ENCODE peak calls at places on chromosomes 11 and 22, in seven cellular contexts. D is mucosa of descending colon; O is activated B cell treated with CpG ODN at 0.5 μM for 24 hours; H is heart left ventricle; R is WERI-Rb-1; U is CD8-positive, alpha-beta T cell; M is A549. X is an unnamed sample.

GRCh38 chr11:44809283-44809682 is 82.5 kb downstream of the TSPAN18 start:
- DNase-seq in M (no peak), U (no peak), R (no peak), H (no peak), D (no peak), O (no peak), X (no peak)

GRCh38 chr11:834371-835316 is 1.9 kb downstream of the CD151 start:
- DNase-seq in U (no peak), D (peak), R (no peak), O (no peak), H (peak), M (peak), X (peak)

GRCh38 chr11:127074151-127074761 is 73.7 kb upstream of the KIRREL3 start:
- DNase-seq in U (no peak), H (no peak), M (peak), O (no peak), D (peak), R (peak), X (no peak)

GRCh38 chr11:73439002-73439843 is 63.0 kb downstream of the RELT start:
- DNase-seq in M (no peak), U (no peak), H (no peak), D (no peak), R (no peak), O (no peak), X (no peak)

GRCh38 chr22:49206281-49206680 is 621.4 kb downstream of the BRD1 start:
- DNase-seq in M (no peak), D (no peak), O (no peak), R (no peak), U (peak), H (no peak), X (no peak)

GRCh38 chr11:73217131-73217809 is 811 bp upstream of the P2RY2 start:
- DNase-seq in D (peak), H (no peak), M (no peak), O (no peak), R (no peak), U (no peak), X (no peak)

GRCh38 chr11:2136952-2137201 is 2.3 kb downstream of the IGF2 start:
- DNase-seq in O (no peak), M (no peak), D (no peak), H (no peak), U (no peak), R (no peak), X (no peak)

GRCh38 chr22:11613898-11614755 is 3913.9 kb upstream of the OR11H1 start:
- DNase-seq in O (no peak), M (no peak), U (no peak), H (no peak), D (peak), R (no peak), X (no peak)

GRCh38 chr11:134398644-134399292 is 13.3 kb downstream of the B3GAT1 start:
- DNase-seq in M (no peak), O (no peak), U (no peak), R (no peak), D (no peak), H (no peak), X (no peak)

GRCh38 chr11:58905141-58905715 is 34.1 kb upstream of the GLYATL1 start:
- DNase-seq in M (no peak), O (no peak), D (peak), H (peak), U (no peak), R (peak), X (no peak)

GRCh38 chr11:132093861-132094260 is 723.4 kb downstream of the NTM start:
- DNase-seq in H (no peak), D (no peak), U (no peak), M (no peak), R (no peak), O (no peak), X (no peak)

GRCh38 chr11:76666408-76666807 is 4.1 kb downstream of the LRRC32 start:
- DNase-seq in M (no peak), O (peak), D (no peak), R (peak), H (peak), U (no peak), X (no peak)

GRCh38 chr11:121132211-121132976 is 31.4 kb downstream of the TECTA start:
- DNase-seq in U (no peak), H (no peak), D (no peak), R (no peak), O (no peak), M (peak), X (no peak)

GRCh38 chr11:75635009-75635909 is 33.6 kb downstream of the MAP6 start:
- DNase-seq in U (no peak), H (peak), O (no peak), D (no peak), R (peak), M (no peak), X (no peak)

GRCh38 chr11:9738126-9738525 is 74.2 kb downstream of the SWAP70 start:
- DNase-seq in H (no peak), R (no peak), O (no peak), M (no peak), D (no peak), U (no peak), X (no peak)

GRCh38 chr11:66851251-66851620 is 5.6 kb upstream of the LRFN4 start:
- DNase-seq in O (no peak), U (no peak), H (no peak), M (no peak), D (no peak), R (no peak), X (no peak)

GRCh38 chr11:96205460-96205809 is 137.6 kb downstream of the MAML2 start:
- DNase-seq in O (no peak), D (no peak), R (no peak), M (no peak), H (no peak), U (no peak), X (no peak)

GRCh38 chr11:123659311-123659710 is 4.9 kb upstream of the SCN3B start:
- DNase-seq in M (no peak), R (no peak), H (no peak), O (no peak), D (no peak), U (no peak), X (no peak)

GRCh38 chr11:123654566-123655081 is at the start of gene SCN3B:
- DNase-seq in U (no peak), M (peak), D (peak), R (peak), O (no peak), H (peak), X (no peak)

GRCh38 chr11:123650901-123651300 is 3.5 kb downstream of the SCN3B start:
- DNase-seq in D (no peak), H (no peak), U (no peak), M (no peak), R (no peak), O (no peak), X (no peak)

GRCh38 chr11:123653997-123654565 is 343 bp downstream of the SCN3B start:
- DNase-seq in R (no peak), U (no peak), M (peak), O (peak), H (peak), D (peak), X (no peak)

DNA sequence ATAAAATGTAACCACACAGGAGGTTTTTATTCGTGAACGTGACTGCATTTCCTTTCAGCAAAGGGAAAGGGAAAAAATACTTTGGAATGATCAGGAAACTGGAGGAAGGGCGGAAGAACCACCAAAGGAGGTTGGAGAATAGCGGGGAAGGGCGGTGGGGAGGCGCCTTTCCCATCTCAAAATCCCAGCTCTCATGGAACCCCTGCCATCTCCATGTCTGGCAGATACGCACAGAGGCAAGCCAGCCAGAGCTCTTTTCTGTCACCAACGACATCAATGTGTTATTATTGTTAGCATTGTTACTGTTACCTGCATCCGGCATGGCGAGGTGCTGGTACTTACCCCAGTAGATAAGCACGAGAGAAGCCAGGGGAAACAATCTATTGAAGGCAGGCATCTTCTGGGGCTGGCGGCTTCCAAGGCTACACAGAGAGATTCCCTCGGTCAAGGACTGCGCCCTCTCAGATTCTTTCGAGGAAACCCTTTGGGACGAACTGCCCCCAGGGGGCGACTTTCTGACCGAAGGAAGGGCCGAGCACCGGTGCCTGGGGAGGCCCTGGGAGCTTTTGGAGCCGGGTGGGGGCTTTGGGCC is 923 bp downstream of the SCN3B start:
- DNase-seq in O (no peak), H (no peak), R (peak), D (no peak), M (peak), U (no peak), X (no peak)
- TF ChIP-seq CTCF in O (no peak), H (no peak), R (peak), D (no peak), M (no peak), U (no peak), X (no peak)

DNA sequence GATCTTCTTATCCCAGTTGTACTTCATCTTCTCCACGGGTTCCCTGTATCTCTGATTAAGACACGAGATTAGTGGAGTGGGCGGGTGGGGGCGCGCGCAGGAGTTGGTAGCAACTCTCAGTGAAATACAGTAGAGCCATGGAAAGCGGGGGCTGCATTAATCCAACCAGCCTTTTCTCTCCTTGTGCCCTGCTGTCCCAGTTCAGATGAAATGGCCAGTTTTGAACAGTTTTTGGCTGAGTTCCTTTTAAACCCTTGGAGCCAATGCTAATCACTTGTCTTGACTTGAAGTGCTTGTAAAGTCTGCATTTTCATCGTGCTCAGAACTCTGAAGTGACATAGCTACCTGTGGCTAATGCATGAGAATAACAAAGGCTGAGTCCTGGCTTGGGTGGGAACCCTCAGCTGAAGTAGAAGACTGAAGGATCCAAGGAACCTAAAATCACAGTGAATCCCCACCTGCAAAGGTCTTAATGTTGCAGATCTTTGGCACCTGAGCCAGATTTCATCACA is 777 bp upstream of the TMEM123 start:
- DNase-seq in O (no peak), D (no peak), M (no peak), H (no peak), R (no peak), U (no peak), X (no peak)
- TF ChIP-seq CTCF in O (no peak), D (no peak), M (no peak), H (no peak), R (no peak), U (no peak), X (no peak)

GRCh38 chr11:12981879-12982531 is 27.1 kb upstream of the RASSF10 start:
- DNase-seq in D (no peak), M (no peak), U (no peak), R (no peak), H (no peak), O (no peak), X (no peak)
- TF ChIP-seq CTCF in D (no peak), M (no peak), U (no peak), R (no peak), H (no peak), O (no peak), X (no peak)

GRCh38 chr11:129333873-129334272 is 41.8 kb upstream of the BARX2 start:
- DNase-seq in H (no peak), O (no peak), R (no peak), D (no peak), M (peak), U (no peak), X (no peak)
- TF ChIP-seq CTCF in H (no peak), O (no peak), R (no peak), D (no peak), M (no peak), U (no peak), X (no peak)

GRCh38 chr22:30804626-30805025 is 110.0 kb downstream of the OSBP2 start:
- DNase-seq in H (no peak), O (no peak), R (no peak), M (no peak), D (no peak), U (no peak), X (no peak)

GRCh38 chr22:30803679-30804078 is 109.0 kb downstream of the OSBP2 start:
- DNase-seq in D (no peak), M (no peak), R (peak), U (no peak), H (no peak), O (no peak), X (no peak)

GRCh38 chr22:30806391-30806861 is 111.8 kb downstream of the OSBP2 start:
- DNase-seq in D (no peak), O (no peak), R (no peak), H (no peak), U (no peak), M (no peak), X (no peak)

GRCh38 chr22:30801695-30802094 is 107.0 kb downstream of the OSBP2 start:
- DNase-seq in H (no peak), R (no peak), U (no peak), O (no peak), D (no peak), M (no peak), X (no peak)

GRCh38 chr22:30802202-30803166 is 107.8 kb downstream of the OSBP2 start:
- DNase-seq in U (peak), O (peak), H (peak), M (peak), R (peak), D (peak), X (peak)
- TF ChIP-seq CTCF in U (no peak), O (no peak), H (no peak), M (no peak), R (peak), D (peak), X (no peak)

GRCh38 chr11:60118333-60118732 is 29.9 kb downstream of the MS4A2 start:
- DNase-seq in D (no peak), H (no peak), M (no peak), O (no peak), R (no peak), U (no peak), X (no peak)
- TF ChIP-seq CTCF in D (no peak), H (no peak), M (no peak), O (no peak), R (peak), U (no peak), X (no peak)

GRCh38 chr22:32796865-32797573 is 4.5 kb upstream of the TIMP3 start:
- DNase-seq in O (no peak), M (peak), U (peak), H (peak), R (peak), D (peak), X (peak)
- TF ChIP-seq CTCF in O (no peak), M (peak), U (peak), H (peak), R (peak), D (peak), X (peak)

GRCh38 chr11:11667056-11667455 is 45.3 kb upstream of the GALNT18 start:
- DNase-seq in M (no peak), O (no peak), D (no peak), U (no peak), H (no peak), R (no peak), X (no peak)
- TF ChIP-seq CTCF in M (no peak), O (no peak), D (no peak), U (no peak), H (no peak), R (peak), X (no peak)

X was measured in AG09319.